ENCODE peak calls at places on chromosome 7, in eight cellular contexts. O is astrocyte of the spinal cord; F is fibroblast of pulmonary artery; W is brain microvascular endothelial cell; P is CD8-positive, alpha-beta T cell; H is prostate gland; Z is IMR-90; V is GM13977. X is an unnamed sample.

GRCh38 chr7:103344453-103345149 is at the start of gene DNAJC2:
- DNase-seq in O (peak; percentile 93), F (peak; percentile 96), W (peak; percentile 87), P (peak; percentile 90), H (peak; percentile 82), Z (peak; percentile 94), V (peak; percentile 83), X (peak; percentile 96)

GRCh38 chr7:45686441-45687184 is 112.4 kb downstream of the ADCY1 start:
- DNase-seq in O (no peak), F (no peak), W (no peak), P (no peak), H (no peak), Z (no peak), V (no peak), X (no peak)

GRCh38 chr7:87110778-87111177 is 41.5 kb upstream of the DMTF1 start:
- DNase-seq in O (peak; percentile 2), F (peak; percentile 70), W (peak; percentile 75), P (no peak), H (no peak), Z (peak; percentile 65), V (no peak), X (peak; percentile 84)

GRCh38 chr7:31981874-31982390 is 88.3 kb downstream of the PDE1C start:
- DNase-seq in O (no peak), F (no peak), W (no peak), P (no peak), H (no peak), Z (no peak), V (no peak), X (no peak)

GRCh38 chr7:149861728-149862045 is 12.1 kb upstream of the ATP6V0E2 start:
- DNase-seq in O (no peak), F (no peak), W (no peak), P (no peak), H (no peak), Z (no peak), V (no peak), X (no peak)

GRCh38 chr7:105792488-105793370 is 83.7 kb downstream of the ATXN7L1 start:
- DNase-seq in O (no peak), F (peak; percentile 22), W (no peak), P (no peak), H (no peak), Z (no peak), V (no peak), X (no peak)

GRCh38 chr7:138527746-138528223 is 67.7 kb downstream of the TRIM24 start:
- DNase-seq in O (peak; percentile 17), F (peak; percentile 29), W (peak; percentile 4), P (no peak), H (no peak), Z (no peak), V (no peak), X (peak; percentile 20)

GRCh38 chr7:150375662-150376521 is 3.2 kb upstream of the ZNF775 start:
- DNase-seq in O (no peak), F (no peak), W (no peak), P (peak; percentile 64), H (no peak), Z (no peak), V (no peak), X (no peak)

GRCh38 chr7:161786-162185 is 30.6 kb upstream of the FAM20C start:
- DNase-seq in O (no peak), F (no peak), W (no peak), P (no peak), H (no peak), Z (no peak), V (no peak), X (no peak)

GRCh38 chr7:34320926-34321609 is 336.9 kb upstream of the NPSR1 start:
- DNase-seq in O (peak; percentile 68), F (peak; percentile 80), W (peak; percentile 66), P (peak; percentile 27), H (peak; percentile 72), Z (peak; percentile 58), V (peak; percentile 74), X (peak; percentile 90)

GRCh38 chr7:142925413-142925812 is 8.1 kb downstream of the TRPV5 start:
- DNase-seq in O (no peak), F (no peak), W (no peak), P (no peak), H (no peak), Z (no peak), V (no peak), X (no peak)

GRCh38 chr7:5492249-5493020 is 68.8 kb upstream of the TNRC18 start:
- DNase-seq in O (no peak), F (no peak), W (no peak), P (no peak), H (no peak), Z (no peak), V (no peak), X (no peak)

GRCh38 chr7:51647931-51648351 is 331.3 kb upstream of the COBL start:
- DNase-seq in O (peak; percentile 75), F (peak; percentile 10), W (no peak), P (no peak), H (peak; percentile 78), Z (no peak), V (no peak), X (peak; percentile 36)

DNA sequence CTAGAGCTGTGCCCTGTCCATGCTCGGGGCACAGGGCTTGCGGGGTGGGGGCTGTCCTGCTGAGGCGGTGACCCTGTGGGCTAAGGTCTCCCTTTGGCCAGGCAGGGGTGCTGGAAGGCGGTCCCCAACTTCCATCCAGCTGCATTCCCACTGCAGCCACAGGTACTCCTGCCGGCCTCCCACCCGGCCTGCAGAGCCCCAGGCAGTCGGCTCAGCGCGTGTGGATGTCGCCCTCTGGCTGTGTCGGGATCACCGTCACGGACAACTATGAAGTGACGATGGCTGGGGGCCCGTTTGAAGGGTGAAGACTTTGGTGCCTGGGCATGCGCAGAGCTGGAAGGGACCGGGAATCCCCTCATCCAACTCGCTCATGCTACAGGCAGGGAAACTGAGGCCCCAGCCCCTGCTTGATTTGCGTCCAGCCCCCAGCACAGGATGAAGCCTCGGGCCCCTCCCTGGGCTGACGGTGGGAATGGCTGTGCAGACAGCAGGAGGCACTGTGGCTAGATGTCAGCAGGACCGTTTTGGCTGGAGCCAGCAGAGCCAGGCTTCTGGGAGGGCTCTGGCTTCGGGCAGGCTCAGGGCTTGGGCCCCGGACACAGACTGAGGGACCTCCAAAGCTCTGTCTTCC is 2.3 kb upstream of the TMEM184A start:
- DNase-seq in O (no peak), F (no peak), W (no peak), P (no peak), H (no peak), Z (no peak), V (no peak), X (no peak)
- TF ChIP-seq CTCF in O (peak; percentile 28), F (peak; percentile 18), W (peak; percentile 54), P (no peak), H (no peak), Z (no peak), V (peak; percentile 23), X (no peak)

DNA sequence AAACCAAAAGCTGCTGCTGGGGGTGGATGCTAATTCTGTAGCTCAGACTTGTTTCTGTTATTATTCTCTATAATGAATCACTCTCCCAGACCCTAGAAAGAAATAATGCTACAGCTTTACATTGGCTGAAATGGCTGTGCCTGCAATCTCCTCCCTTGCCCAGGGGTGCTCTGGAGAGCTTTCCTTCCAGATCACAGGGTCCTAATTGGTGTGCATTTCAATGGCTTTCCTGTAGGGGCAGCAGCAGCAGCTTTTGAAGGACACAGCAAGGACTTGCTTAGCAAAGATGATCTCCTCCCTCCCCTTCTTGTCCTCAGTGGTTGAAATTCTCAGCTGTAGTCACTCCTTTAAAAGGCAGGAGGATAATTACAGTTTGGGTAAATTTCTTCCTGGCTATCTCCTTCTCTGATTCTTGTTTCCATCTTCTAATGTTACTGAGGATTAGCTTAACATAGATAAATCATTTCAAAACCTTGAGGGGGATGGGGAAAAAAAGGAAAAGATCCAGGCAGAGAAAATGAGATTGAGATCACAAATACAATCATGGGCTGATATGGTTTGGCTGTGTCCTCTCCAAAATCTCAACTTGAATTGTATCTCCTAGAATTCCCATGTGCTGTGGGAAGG is 120.2 kb upstream of the CTTNBP2 start:
- DNase-seq in O (peak; percentile 51), F (peak; percentile 4), W (peak; percentile 66), P (no peak), H (no peak), Z (peak; percentile 39), V (peak; percentile 28), X (peak; percentile 63)
- TF ChIP-seq CTCF in O (peak; percentile 63), F (peak; percentile 27), W (peak; percentile 66), P (no peak), H (no peak), Z (peak; percentile 32), V (peak; percentile 61), X (peak; percentile 72)

DNA sequence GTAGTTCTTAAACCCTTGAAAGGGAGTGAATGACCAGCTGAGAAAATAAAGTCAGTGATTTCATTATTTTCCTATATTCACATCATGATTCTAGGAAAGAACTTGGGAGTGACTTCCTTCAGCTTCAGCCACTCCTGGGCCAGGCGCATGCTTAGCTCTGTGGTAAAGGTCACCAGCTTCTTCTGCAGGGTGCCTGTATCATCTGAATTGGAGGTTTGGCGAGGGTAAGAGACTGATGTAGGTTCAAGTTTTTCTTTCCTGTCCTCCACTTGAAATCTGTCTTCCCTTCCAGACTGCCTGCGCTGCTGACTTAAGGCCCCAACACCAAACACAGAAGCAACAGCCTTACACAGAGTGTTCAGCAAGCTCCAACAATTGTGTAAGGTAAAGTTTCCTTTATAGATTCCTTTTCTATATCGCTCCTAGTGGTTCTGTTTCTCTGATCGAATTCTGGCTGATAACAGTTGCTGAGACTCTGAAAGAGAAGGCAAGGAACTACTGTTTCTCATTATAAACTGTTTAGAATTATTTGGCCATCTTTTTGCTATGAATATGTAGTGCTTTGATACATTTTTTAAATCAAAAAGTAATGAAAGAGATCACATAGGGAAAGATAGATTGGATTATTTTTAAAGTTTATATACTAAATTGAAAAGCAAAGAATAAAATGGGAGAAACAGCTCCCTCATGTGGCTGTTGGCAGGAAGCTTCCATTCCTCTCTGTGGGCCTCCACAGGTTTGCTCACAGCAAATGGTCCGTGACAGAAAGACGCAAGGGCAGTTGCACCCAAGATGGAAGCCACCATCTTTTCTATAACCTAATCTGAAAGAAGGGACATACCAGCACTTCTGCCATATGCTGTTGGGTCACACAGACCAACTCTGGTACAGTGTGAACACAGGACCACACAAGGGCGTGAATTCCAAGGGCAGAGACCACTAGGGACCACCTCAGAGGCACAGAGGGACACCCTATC is 14.0 kb downstream of the GATAD1 start:
- DNase-seq in O (peak; percentile 51), F (peak; percentile 64), W (peak; percentile 30), P (no peak), H (peak; percentile 16), Z (peak; percentile 38), V (peak; percentile 61), X (peak; percentile 65)
- TF ChIP-seq CTCF in O (peak; percentile 86), F (peak; percentile 91), W (peak; percentile 88), P (peak; percentile 87), H (peak; percentile 45), Z (peak; percentile 70), V (peak; percentile 74), X (peak; percentile 87)

GRCh38 chr7:28986028-28986427 is 27.9 kb upstream of the TRIL start:
- DNase-seq in O (no peak), F (no peak), W (no peak), P (no peak), H (peak; percentile 75), Z (no peak), V (no peak), X (peak; percentile 78)
- TF ChIP-seq CTCF in O (no peak), F (no peak), W (no peak), P (no peak), H (no peak), Z (no peak), V (no peak), X (no peak)

GRCh38 chr7:104643587-104644217 is 315.3 kb downstream of the LHFPL3 start:
- DNase-seq in O (no peak), F (peak; percentile 34), W (peak; percentile 13), P (no peak), H (no peak), Z (no peak), V (peak; percentile 16), X (peak; percentile 28)
- TF ChIP-seq CTCF in O (peak; percentile 66), F (peak; percentile 58), W (peak; percentile 80), P (no peak), H (peak; percentile 25), Z (peak; percentile 44), V (peak; percentile 47), X (peak; percentile 45)